ENCODE peak calls at places on chromosomes 1 and 21, in six cellular contexts. One of them, this sample, is unnamed.

GRCh38 chr21:39625211-39625895 is 12.6 kb downstream of the B3GALT5 start:
- DNase-seq in AG08395: no peak
- DNase-seq in stimulated activated CD8-positive, alpha-beta memory T cell treated with anti-CD3 and anti-CD28 coated beads, Interleukin-15, amount 100 ng/mL, for 4 hours: no peak
- DNase-seq in NCI-H1694 treated with DMSO at 0.1 percent for 48 hours: no peak
- DNase-seq in activated naive CD4-positive, alpha-beta T cell treated with anti-CD3 and anti-CD28 coated beads, Interleukin-2, amount 10 ng/mL, durations not matched to agents 7 days and 5 days: no peak
- DNase-seq in IMR-90: no peak
- DNase-seq in this sample: no peak

GRCh38 chr1:187948170-187948794 is 1119.5 kb downstream of the PLA2G4A start:
- DNase-seq in IMR-90: no peak
- DNase-seq in stimulated activated CD8-positive, alpha-beta memory T cell treated with anti-CD3 and anti-CD28 coated beads, Interleukin-15, amount 100 ng/mL, for 4 hours: no peak
- DNase-seq in NCI-H1694 treated with DMSO at 0.1 percent for 48 hours: no peak
- DNase-seq in AG08395: no peak
- DNase-seq in activated naive CD4-positive, alpha-beta T cell treated with anti-CD3 and anti-CD28 coated beads, Interleukin-2, amount 10 ng/mL, durations not matched to agents 7 days and 5 days: no peak
- DNase-seq in this sample: no peak

GRCh38 chr21:35658242-35658641 is 402.1 kb downstream of the SETD4 start:
- DNase-seq in IMR-90: peak; percentile 89
- DNase-seq in NCI-H1694 treated with DMSO at 0.1 percent for 48 hours: no peak
- DNase-seq in stimulated activated CD8-positive, alpha-beta memory T cell treated with anti-CD3 and anti-CD28 coated beads, Interleukin-15, amount 100 ng/mL, for 4 hours: no peak
- DNase-seq in activated naive CD4-positive, alpha-beta T cell treated with anti-CD3 and anti-CD28 coated beads, Interleukin-2, amount 10 ng/mL, durations not matched to agents 7 days and 5 days: no peak
- DNase-seq in AG08395: peak; percentile 74
- DNase-seq in this sample: no peak

GRCh38 chr1:154960446-154961136 is 991 bp downstream of the PYGO2 start:
- DNase-seq in activated naive CD4-positive, alpha-beta T cell treated with anti-CD3 and anti-CD28 coated beads, Interleukin-2, amount 10 ng/mL, durations not matched to agents 7 days and 5 days: no peak
- DNase-seq in IMR-90: no peak
- DNase-seq in stimulated activated CD8-positive, alpha-beta memory T cell treated with anti-CD3 and anti-CD28 coated beads, Interleukin-15, amount 100 ng/mL, for 4 hours: no peak
- DNase-seq in NCI-H1694 treated with DMSO at 0.1 percent for 48 hours: no peak
- DNase-seq in AG08395: no peak
- DNase-seq in this sample: no peak

GRCh38 chr1:15945832-15946448 is 30.0 kb downstream of the ZBTB17 start:
- DNase-seq in activated naive CD4-positive, alpha-beta T cell treated with anti-CD3 and anti-CD28 coated beads, Interleukin-2, amount 10 ng/mL, durations not matched to agents 7 days and 5 days: peak; percentile 19
- DNase-seq in IMR-90: no peak
- DNase-seq in NCI-H1694 treated with DMSO at 0.1 percent for 48 hours: no peak
- DNase-seq in AG08395: no peak
- DNase-seq in stimulated activated CD8-positive, alpha-beta memory T cell treated with anti-CD3 and anti-CD28 coated beads, Interleukin-15, amount 100 ng/mL, for 4 hours: no peak
- DNase-seq in this sample: no peak

GRCh38 chr1:25206201-25206600 is 26.1 kb downstream of the SYF2 start:
- DNase-seq in activated naive CD4-positive, alpha-beta T cell treated with anti-CD3 and anti-CD28 coated beads, Interleukin-2, amount 10 ng/mL, durations not matched to agents 7 days and 5 days: no peak
- DNase-seq in NCI-H1694 treated with DMSO at 0.1 percent for 48 hours: no peak
- DNase-seq in IMR-90: no peak
- DNase-seq in AG08395: peak; percentile 18
- DNase-seq in stimulated activated CD8-positive, alpha-beta memory T cell treated with anti-CD3 and anti-CD28 coated beads, Interleukin-15, amount 100 ng/mL, for 4 hours: no peak
- DNase-seq in this sample: no peak

GRCh38 chr1:207362962-207363858 is 41.7 kb downstream of the CD55 start:
- DNase-seq in IMR-90: peak; percentile 86
- DNase-seq in NCI-H1694 treated with DMSO at 0.1 percent for 48 hours: no peak
- DNase-seq in stimulated activated CD8-positive, alpha-beta memory T cell treated with anti-CD3 and anti-CD28 coated beads, Interleukin-15, amount 100 ng/mL, for 4 hours: no peak
- DNase-seq in activated naive CD4-positive, alpha-beta T cell treated with anti-CD3 and anti-CD28 coated beads, Interleukin-2, amount 10 ng/mL, durations not matched to agents 7 days and 5 days: no peak
- DNase-seq in AG08395: no peak
- DNase-seq in this sample: no peak

GRCh38 chr21:38773108-38774061 is 32.3 kb upstream of the ETS2 start:
- DNase-seq in activated naive CD4-positive, alpha-beta T cell treated with anti-CD3 and anti-CD28 coated beads, Interleukin-2, amount 10 ng/mL, durations not matched to agents 7 days and 5 days: no peak
- DNase-seq in NCI-H1694 treated with DMSO at 0.1 percent for 48 hours: no peak
- DNase-seq in IMR-90: peak; percentile 99
- DNase-seq in stimulated activated CD8-positive, alpha-beta memory T cell treated with anti-CD3 and anti-CD28 coated beads, Interleukin-15, amount 100 ng/mL, for 4 hours: no peak
- DNase-seq in AG08395: peak; percentile 82
- DNase-seq in this sample: no peak

GRCh38 chr1:36089393-36090121 is 865 bp downstream of the ADPRS start:
- DNase-seq in AG08395: peak; percentile 31
- DNase-seq in NCI-H1694 treated with DMSO at 0.1 percent for 48 hours: no peak
- DNase-seq in IMR-90: peak; percentile 58
- DNase-seq in stimulated activated CD8-positive, alpha-beta memory T cell treated with anti-CD3 and anti-CD28 coated beads, Interleukin-15, amount 100 ng/mL, for 4 hours: no peak
- DNase-seq in activated naive CD4-positive, alpha-beta T cell treated with anti-CD3 and anti-CD28 coated beads, Interleukin-2, amount 10 ng/mL, durations not matched to agents 7 days and 5 days: peak; percentile 39
- DNase-seq in this sample: no peak

GRCh38 chr1:229717774-229718173 is 91.7 kb downstream of the URB2 start:
- DNase-seq in IMR-90: no peak
- DNase-seq in activated naive CD4-positive, alpha-beta T cell treated with anti-CD3 and anti-CD28 coated beads, Interleukin-2, amount 10 ng/mL, durations not matched to agents 7 days and 5 days: no peak
- DNase-seq in stimulated activated CD8-positive, alpha-beta memory T cell treated with anti-CD3 and anti-CD28 coated beads, Interleukin-15, amount 100 ng/mL, for 4 hours: no peak
- DNase-seq in NCI-H1694 treated with DMSO at 0.1 percent for 48 hours: no peak
- DNase-seq in AG08395: no peak
- DNase-seq in this sample: peak; percentile 75

GRCh38 chr1:98388431-98388830 is 273.1 kb upstream of the SNX7 start:
- DNase-seq in activated naive CD4-positive, alpha-beta T cell treated with anti-CD3 and anti-CD28 coated beads, Interleukin-2, amount 10 ng/mL, durations not matched to agents 7 days and 5 days: peak; percentile 21
- DNase-seq in NCI-H1694 treated with DMSO at 0.1 percent for 48 hours: peak; percentile 17
- DNase-seq in stimulated activated CD8-positive, alpha-beta memory T cell treated with anti-CD3 and anti-CD28 coated beads, Interleukin-15, amount 100 ng/mL, for 4 hours: no peak
- DNase-seq in IMR-90: peak; percentile 83
- DNase-seq in AG08395: peak; percentile 55
- DNase-seq in this sample: no peak

GRCh38 chr1:11680270-11681070 is 478 bp downstream of the MAD2L2 start:
- DNase-seq in stimulated activated CD8-positive, alpha-beta memory T cell treated with anti-CD3 and anti-CD28 coated beads, Interleukin-15, amount 100 ng/mL, for 4 hours: no peak
- DNase-seq in AG08395: no peak
- DNase-seq in NCI-H1694 treated with DMSO at 0.1 percent for 48 hours: no peak
- DNase-seq in activated naive CD4-positive, alpha-beta T cell treated with anti-CD3 and anti-CD28 coated beads, Interleukin-2, amount 10 ng/mL, durations not matched to agents 7 days and 5 days: no peak
- DNase-seq in IMR-90: peak; percentile 22
- DNase-seq in this sample: no peak

GRCh38 chr21:46171996-46172862 is 12.0 kb downstream of the SPATC1L start:
- DNase-seq in NCI-H1694 treated with DMSO at 0.1 percent for 48 hours: no peak
- DNase-seq in activated naive CD4-positive, alpha-beta T cell treated with anti-CD3 and anti-CD28 coated beads, Interleukin-2, amount 10 ng/mL, durations not matched to agents 7 days and 5 days: no peak
- DNase-seq in IMR-90: no peak
- DNase-seq in AG08395: no peak
- DNase-seq in stimulated activated CD8-positive, alpha-beta memory T cell treated with anti-CD3 and anti-CD28 coated beads, Interleukin-15, amount 100 ng/mL, for 4 hours: no peak
- DNase-seq in this sample: no peak

GRCh38 chr1:205014772-205015171 is 28.2 kb upstream of the CNTN2 start:
- DNase-seq in activated naive CD4-positive, alpha-beta T cell treated with anti-CD3 and anti-CD28 coated beads, Interleukin-2, amount 10 ng/mL, durations not matched to agents 7 days and 5 days: no peak
- DNase-seq in NCI-H1694 treated with DMSO at 0.1 percent for 48 hours: peak; percentile 27
- DNase-seq in IMR-90: no peak
- DNase-seq in stimulated activated CD8-positive, alpha-beta memory T cell treated with anti-CD3 and anti-CD28 coated beads, Interleukin-15, amount 100 ng/mL, for 4 hours: no peak
- DNase-seq in AG08395: no peak
- DNase-seq in this sample: no peak

This sample was measured in NCI-H2171 treated with DMSO at 0.1 percent for 48 hours.